ENCODE peak calls at places on chromosomes 1 and 21, in eight cellular contexts. D is GM23248; R is CD8-positive, alpha-beta T cell; L is Peyer's patch; H is IMR-90; A is heart right ventricle; C is left lung; J is MM.1S. N is an unnamed sample.

GRCh38 chr1:155126494-155127104 is 1.1 kb upstream of the EFNA1 start:
- DNase-seq in R (peak; percentile 41), L (peak; percentile 58), H (peak; percentile 27), A (peak; percentile 29), D (peak; percentile 68), C (peak; percentile 90), J (no peak), N (peak; percentile 95)

GRCh38 chr1:11158720-11159321 is 30.3 kb upstream of the ANGPTL7 start:
- DNase-seq in J (no peak), D (peak; percentile 95), A (no peak), H (peak; percentile 97), L (no peak), R (no peak), C (no peak), N (no peak)

GRCh38 chr1:38586993-38587646 is 272.5 kb downstream of the RRAGC start:
- DNase-seq in A (peak; percentile 34), C (peak; percentile 85), L (peak; percentile 54), D (peak; percentile 49), J (peak; percentile 57), H (no peak), R (peak; percentile 46), N (peak; percentile 83)

GRCh38 chr1:39538531-39539251 is 37.9 kb downstream of the PABPC4 start:
- DNase-seq in C (no peak), L (no peak), A (no peak), R (no peak), D (no peak), H (no peak), J (no peak), N (no peak)

GRCh38 chr1:219862366-219862765 is 66.0 kb downstream of the SLC30A10 start:
- DNase-seq in D (no peak), C (no peak), H (no peak), R (no peak), L (no peak), A (no peak), J (no peak), N (no peak)

GRCh38 chr1:9281071-9281827 is 11.4 kb upstream of the SPSB1 start:
- DNase-seq in H (no peak), L (no peak), A (no peak), J (peak; percentile 85), D (peak; percentile 66), C (no peak), R (no peak), N (no peak)

GRCh38 chr1:16208270-16208987 is 4.0 kb downstream of the ARHGEF19 start:
- DNase-seq in L (no peak), C (peak; percentile 68), A (no peak), H (peak; percentile 31), R (no peak), J (no peak), D (peak; percentile 55), N (peak; percentile 63)

GRCh38 chr1:185474440-185475149 is 157.6 kb upstream of the IVNS1ABP start:
- DNase-seq in J (no peak), A (no peak), H (no peak), C (no peak), R (no peak), D (peak; percentile 30), L (no peak), N (no peak)

GRCh38 chr21:37532868-37533780 is 166.6 kb downstream of the DYRK1A start:
- DNase-seq in L (no peak), J (no peak), D (peak; percentile 23), A (peak; percentile 25), R (no peak), C (peak; percentile 71), H (peak; percentile 61), N (no peak)

GRCh38 chr1:154760469-154760933 is 109.6 kb downstream of the KCNN3 start:
- DNase-seq in A (peak; percentile 77), J (no peak), H (no peak), C (peak; percentile 95), R (peak; percentile 88), D (peak; percentile 33), L (peak; percentile 88), N (peak; percentile 91)

GRCh38 chr1:150283260-150283659 is 906 bp downstream of the CIART start:
- DNase-seq in L (no peak), R (no peak), H (no peak), C (no peak), J (no peak), D (no peak), A (no peak), N (no peak)

GRCh38 chr1:234731371-234732085 is 121.5 kb upstream of the IRF2BP2 start:
- DNase-seq in J (no peak), R (no peak), L (no peak), D (peak; percentile 94), C (peak; percentile 79), H (peak; percentile 93), A (no peak), N (no peak)

GRCh38 chr1:204121840-204122555 is 29.8 kb downstream of the ETNK2 start:
- DNase-seq in H (no peak), L (no peak), J (no peak), C (no peak), D (no peak), A (no peak), R (no peak), N (no peak)

DNA sequence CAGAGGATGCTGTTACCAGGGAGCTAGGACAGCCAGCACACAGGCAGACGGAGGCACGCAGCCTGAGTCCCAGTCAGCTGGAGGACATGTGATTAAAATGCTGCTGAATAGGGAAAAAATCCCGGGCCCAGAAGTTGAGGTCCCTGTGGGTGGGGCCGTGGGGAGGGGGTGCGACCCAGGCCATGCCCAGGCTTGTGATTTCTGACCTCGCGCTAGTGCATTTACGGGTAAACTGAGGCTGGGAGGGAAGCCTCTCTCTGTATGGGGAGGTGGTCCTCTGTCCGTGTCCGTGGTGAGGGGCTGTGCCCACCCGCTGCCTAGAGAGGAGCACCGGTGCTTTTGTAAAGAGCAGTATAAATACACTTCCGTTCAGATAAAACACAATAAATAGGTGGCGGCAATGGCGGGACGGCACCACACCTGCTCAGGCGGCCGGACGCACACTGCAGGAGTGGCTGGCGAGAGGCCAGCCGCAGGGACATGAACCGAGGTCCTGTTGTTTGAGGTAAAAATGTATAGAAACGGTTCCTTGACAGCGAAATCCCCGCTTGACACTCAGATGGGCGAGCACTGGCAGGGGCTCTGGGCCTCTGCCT is 40.9 kb downstream of the KRTAP10-1 start:
- DNase-seq in L (no peak), C (peak; percentile 63), A (no peak), D (no peak), J (no peak), H (no peak), R (no peak), N (no peak)
- H3K27me3 ChIP-seq in L (no peaks in the 10 kb centered on the region), C (peaks cover 50% of the 10 kb centered on the region), A (no peaks in the 10 kb centered on the region), D (peaks cover 14% of the 10 kb centered on the region), J (peaks cover 100% of the 10 kb centered on the region), H (peaks cover 26% of the 10 kb centered on the region), R (no peaks in the 10 kb centered on the region), N (no peaks in the 10 kb centered on the region)

DNA sequence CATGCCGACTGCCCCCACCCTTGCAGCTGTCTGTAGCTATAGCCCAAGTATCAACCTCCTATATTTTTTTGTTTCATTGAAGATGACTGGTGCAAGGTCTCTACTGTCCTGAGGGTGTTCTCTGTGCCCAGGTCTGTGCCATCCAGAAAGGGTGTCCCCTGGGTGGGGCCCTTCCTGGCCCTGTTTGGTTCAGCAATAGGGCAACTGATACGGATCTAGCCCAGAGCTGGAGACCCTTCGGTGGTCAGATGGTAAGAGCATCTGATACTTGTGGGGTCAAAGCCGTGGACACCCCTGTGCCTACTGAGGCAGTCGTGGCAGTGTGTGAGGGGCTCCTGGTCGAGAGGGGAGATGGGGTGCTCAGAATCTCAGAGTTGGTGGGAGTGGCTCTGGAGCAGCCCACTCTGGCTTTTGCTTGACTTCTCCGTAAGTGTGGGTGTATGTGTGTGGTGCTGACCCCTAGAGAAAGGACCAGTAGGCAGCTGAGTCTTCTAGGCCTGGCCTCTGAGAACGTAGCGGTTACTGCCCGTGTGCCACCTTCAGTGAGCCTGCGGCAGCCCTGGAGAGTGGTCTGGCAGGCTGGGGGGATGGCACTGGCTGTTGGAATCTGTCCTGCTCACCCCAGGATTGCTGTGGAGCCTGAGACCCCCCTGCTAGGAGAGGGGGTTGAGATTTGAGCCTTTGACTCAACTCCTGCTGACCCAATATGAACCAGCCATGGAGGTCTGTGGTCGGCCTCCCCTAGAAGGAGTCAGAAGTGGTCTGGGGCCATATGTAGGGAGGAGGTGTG is 2.7 kb downstream of the AMPD2 start:
- DNase-seq in J (no peak), C (no peak), L (no peak), A (no peak), H (no peak), R (no peak), D (no peak), N (no peak)
- H3K4me1 ChIP-seq in J (peaks cover 7% of the 10 kb centered on the region), C (peaks cover 63% of the 10 kb centered on the region), L (peaks cover 15% of the 10 kb centered on the region), A (peaks cover 32% of the 10 kb centered on the region), H (peaks cover 39% of the 10 kb centered on the region), R (peaks cover 49% of the 10 kb centered on the region), D (peaks cover 51% of the 10 kb centered on the region), N (peaks cover 41% of the 10 kb centered on the region)

GRCh38 chr21:44909719-44910118 is 11.0 kb downstream of the ITGB2 start:
- DNase-seq in L (no peak), C (peak; percentile 53), H (no peak), R (no peak), J (no peak), A (no peak), D (no peak), N (no peak)
- H3K27ac ChIP-seq in L (no peak overlapping the region), C (no peak overlapping the region), H (no peak overlapping the region), R (no peak overlapping the region), J (no peak overlapping the region), A (no peak overlapping the region), D (no peak overlapping the region), N (no peak overlapping the region)

GRCh38 chr1:17825273-17826164 is 70.4 kb downstream of the ACTL8 start:
- DNase-seq in R (no peak), C (no peak), D (no peak), L (peak; percentile 19), J (no peak), H (no peak), A (no peak), N (peak; percentile 39)
- H3K27me3 ChIP-seq in R (peaks cover 3% of the 10 kb centered on the region), C (peaks cover 63% of the 10 kb centered on the region), D (no peaks in the 10 kb centered on the region), L (no peaks in the 10 kb centered on the region), J (peaks cover 94% of the 10 kb centered on the region), H (peaks cover 5% of the 10 kb centered on the region), A (no peaks in the 10 kb centered on the region), N (peaks cover 27% of the 10 kb centered on the region)